ENCODE peak calls at places on chromosome 9, in four cellular contexts. X, E, D and B are unnamed samples.

GRCh38 chr9:83537331-83538171 is 650 bp downstream of the FRMD3 start:
- DNase-seq in X (no peak), E (no peak), D (no peak), B (no peak)

GRCh38 chr9:99120256-99120655 is 15.3 kb downstream of the TGFBR1 start:
- DNase-seq in X (no peak), E (no peak), D (no peak), B (no peak)

GRCh38 chr9:125203259-125203658 is 2.9 kb downstream of the RABEPK start:
- DNase-seq in X (no peak), E (peak), D (no peak), B (no peak)

GRCh38 chr9:101736723-101737122 is 1.7 kb downstream of the GRIN3A start:
- DNase-seq in X (peak), E (no peak), D (no peak), B (no peak)

GRCh38 chr9:95057121-95057520 is 260.4 kb downstream of the FANCC start:
- DNase-seq in X (no peak), E (no peak), D (no peak), B (no peak)

GRCh38 chr9:15377625-15378252 is 44.9 kb upstream of the SNAPC3 start:
- DNase-seq in X (no peak), E (no peak), D (no peak), B (no peak)

GRCh38 chr9:76561887-76562286 is 102.9 kb downstream of the GCNT1 start:
- DNase-seq in X (no peak), E (no peak), D (no peak), B (no peak)

GRCh38 chr9:69674112-69674511 is 1.9 kb upstream of the APBA1 start:
- DNase-seq in X (peak), E (no peak), D (no peak), B (no peak)

GRCh38 chr9:117682955-117683710 is 21.1 kb upstream of the TLR4 start:
- DNase-seq in X (no peak), E (no peak), D (peak), B (no peak)

GRCh38 chr9:134057311-134057665 is 10.5 kb downstream of the BRD3 start:
- DNase-seq in X (no peak), E (no peak), D (no peak), B (no peak)

GRCh38 chr9:70586506-70586905 is 172.0 kb upstream of the KLF9 start:
- DNase-seq in X (no peak), E (no peak), D (no peak), B (no peak)

GRCh38 chr9:132609829-132610228 is 27.4 kb downstream of the BARHL1 start:
- DNase-seq in X (no peak), E (no peak), D (no peak), B (no peak)

GRCh38 chr9:90967171-90967570 is 165.6 kb downstream of the SYK start:
- DNase-seq in X (no peak), E (no peak), D (no peak), B (no peak)

GRCh38 chr9:3848445-3849114 is 322.8 kb upstream of the RFX3 start:
- DNase-seq in X (peak), E (peak), D (no peak), B (no peak)

GRCh38 chr9:35814106-35814840 is 569 bp downstream of the HINT2 start:
- DNase-seq in X (peak), E (peak), D (no peak), B (peak)
- TF ChIP-seq FOXK2 in X (no peak), E (no peak), D (no peak), B (no peak)

DNA sequence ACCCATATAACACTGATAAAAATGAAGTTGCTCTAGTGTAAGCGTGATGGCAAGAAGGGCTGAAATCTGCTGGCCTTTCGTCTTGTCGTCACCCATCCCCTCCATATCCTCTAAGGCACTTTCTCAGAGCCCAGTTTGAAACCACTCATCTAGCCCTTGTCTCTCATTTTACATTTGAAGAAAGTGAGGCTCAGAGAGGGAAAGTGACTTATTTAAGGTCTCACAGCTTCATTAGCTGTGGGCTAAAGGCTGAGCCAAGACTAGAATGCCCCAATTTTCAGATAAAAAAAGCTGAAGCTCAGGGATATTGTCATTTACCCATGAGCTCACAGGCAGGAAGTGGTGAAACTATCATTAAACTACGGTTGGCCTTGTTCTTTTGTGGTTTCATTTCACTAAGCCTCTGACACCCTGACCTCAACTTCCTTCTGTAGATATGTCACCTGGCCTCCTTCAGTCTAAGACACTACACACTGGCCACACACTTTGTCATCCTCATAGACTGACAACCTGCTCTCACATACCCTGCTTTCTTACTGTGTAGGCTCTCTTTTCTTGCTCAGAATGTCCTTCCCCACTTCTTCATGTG is 176.7 kb upstream of the DMAC1 start:
- DNase-seq in X (no peak), E (no peak), D (peak), B (no peak)
- TF ChIP-seq FOXK2 in X (no peak), E (no peak), D (no peak), B (no peak)

GRCh38 chr9:114671605-114672004 is 10.4 kb downstream of the TEX48 start:
- DNase-seq in X (no peak), E (no peak), D (no peak), B (no peak)
- TF ChIP-seq FOXK2 in X (no peak), E (no peak), D (no peak), B (no peak)

GRCh38 chr9:93640027-93640426 is 63.6 kb downstream of the PHF2 start:
- DNase-seq in X (no peak), E (no peak), D (no peak), B (no peak)

GRCh38 chr9:93644397-93645088 is 68.2 kb downstream of the PHF2 start:
- DNase-seq in X (no peak), E (no peak), D (no peak), B (no peak)

GRCh38 chr9:93645149-93645889 is 68.9 kb downstream of the PHF2 start:
- DNase-seq in X (no peak), E (no peak), D (no peak), B (no peak)

GRCh38 chr9:93645921-93646639 is 69.7 kb downstream of the PHF2 start:
- DNase-seq in X (no peak), E (no peak), D (no peak), B (no peak)

DNA sequence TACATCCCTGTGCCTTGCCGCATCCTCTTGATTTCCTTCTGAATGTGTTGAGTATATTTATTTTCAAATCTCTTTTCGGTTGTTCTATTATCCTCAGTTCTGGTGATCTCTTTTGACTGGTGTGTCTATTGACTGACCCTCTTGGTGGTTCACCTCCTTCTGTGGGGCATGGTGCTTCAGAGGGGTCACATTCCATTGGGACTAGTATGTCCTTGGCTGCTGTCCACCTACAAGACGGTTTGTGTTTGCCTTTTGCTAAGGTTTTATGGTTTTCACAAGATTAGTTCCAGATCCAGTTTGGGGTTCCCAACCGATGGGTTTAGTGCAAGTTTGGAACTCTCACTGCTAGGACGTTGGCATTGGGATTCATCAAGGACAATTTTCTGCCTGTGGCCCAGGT is 66.6 kb downstream of the PHF2 start:
- DNase-seq in X (no peak), E (no peak), D (no peak), B (no peak)
- TF ChIP-seq FOXK2 in X (no peak), E (no peak), D (no peak), B (no peak)

DNA sequence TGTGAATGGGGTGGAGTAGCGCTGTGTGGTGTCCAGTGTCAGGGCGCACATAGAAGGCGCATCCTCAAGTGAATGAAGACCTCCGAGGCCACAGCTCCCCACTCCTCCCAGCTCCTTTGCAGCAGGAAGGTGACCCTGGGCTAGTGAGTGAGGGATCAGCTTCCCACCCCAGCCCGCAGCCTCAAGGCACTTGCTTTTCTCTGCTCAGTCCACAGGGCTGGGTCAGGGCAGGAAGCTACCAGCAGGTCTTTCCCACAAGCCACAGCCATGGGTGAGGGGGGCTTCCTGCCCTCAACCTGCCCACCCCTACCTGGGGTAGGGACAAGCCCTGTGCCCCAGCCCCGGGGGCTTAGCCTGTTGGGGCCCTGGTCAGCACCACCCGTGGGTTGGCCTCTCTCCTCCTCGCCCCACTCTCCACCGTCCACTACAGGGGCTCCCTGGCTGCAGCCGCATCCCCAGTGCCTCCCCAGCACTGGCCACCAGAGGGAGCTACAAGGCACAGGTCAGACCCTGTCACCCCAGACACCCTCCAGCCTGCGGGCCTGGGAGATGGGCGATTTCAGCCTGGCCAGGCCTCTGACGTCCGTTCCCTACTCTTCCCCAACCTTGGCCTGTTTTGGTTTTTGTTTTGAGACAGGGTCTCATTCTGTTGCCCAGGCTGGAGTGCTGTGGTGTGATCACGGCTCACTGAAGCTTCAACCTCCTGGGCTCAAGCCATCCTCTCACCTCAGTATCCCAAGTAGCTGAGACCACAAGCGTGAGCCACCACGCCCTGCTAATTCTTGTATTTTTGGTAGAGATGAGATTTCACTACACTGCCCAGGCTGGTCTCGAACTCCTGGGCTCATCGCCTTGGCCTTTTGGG is 1.3 kb upstream of the ABCA2 start:
- DNase-seq in X (peak), E (peak), D (no peak), B (peak)
- TF ChIP-seq FOXK2 in X (no peak), E (no peak), D (no peak), B (peak)

GRCh38 chr9:121599186-121599871 is 52.1 kb upstream of the DAB2IP start:
- DNase-seq in X (peak), E (peak), D (no peak), B (no peak)

GRCh38 chr9:121599872-121600585 is 51.4 kb upstream of the DAB2IP start:
- DNase-seq in X (peak), E (no peak), D (no peak), B (no peak)

GRCh38 chr9:121597693-121598166 is 53.7 kb upstream of the DAB2IP start:
- DNase-seq in X (no peak), E (no peak), D (no peak), B (no peak)

GRCh38 chr9:121596515-121596914 is 54.9 kb upstream of the DAB2IP start:
- DNase-seq in X (no peak), E (no peak), D (no peak), B (no peak)

DNA sequence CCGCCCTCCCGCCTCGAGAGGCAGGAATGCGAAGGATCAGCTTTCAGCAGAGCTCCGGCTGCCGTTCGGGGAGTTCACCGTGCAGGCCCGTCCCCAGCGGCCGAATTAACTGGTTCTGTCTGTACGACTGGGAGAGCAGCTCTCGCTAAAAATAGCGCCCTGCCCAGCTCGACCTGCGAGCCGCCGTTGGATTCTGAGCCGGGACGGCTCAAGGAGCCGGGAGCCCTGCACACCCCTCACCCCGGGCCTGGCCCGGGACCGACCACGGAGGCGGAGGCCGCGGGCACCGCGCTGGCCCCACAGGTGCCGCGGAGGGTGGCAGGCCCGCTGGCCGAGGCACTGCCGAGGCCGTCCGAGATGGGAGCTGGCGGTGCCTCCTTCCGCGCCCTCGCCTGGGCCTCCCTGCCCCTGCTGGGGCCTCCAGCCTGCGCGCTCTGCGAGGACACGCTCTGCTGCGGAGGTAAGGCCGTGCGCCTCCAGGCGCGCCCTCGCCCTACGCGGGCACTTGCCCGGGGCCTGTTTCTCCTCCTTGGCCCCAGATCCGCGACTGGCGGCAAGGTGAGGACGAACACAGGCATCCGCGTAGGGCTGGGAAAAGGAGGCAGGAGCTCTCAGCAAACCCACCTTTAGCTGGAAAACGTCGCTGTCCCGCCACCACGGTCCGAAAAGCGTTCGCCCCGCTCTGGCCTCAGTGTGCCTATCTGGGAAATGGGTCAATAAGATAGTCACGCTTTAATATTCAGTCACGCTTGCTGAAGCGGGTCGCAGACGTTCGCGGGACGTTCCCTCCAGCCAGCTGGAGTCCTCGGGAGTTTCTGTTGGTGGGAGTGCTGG is 53.0 kb upstream of the DAB2IP start:
- DNase-seq in X (peak), E (no peak), D (no peak), B (no peak)
- TF ChIP-seq FOXK2 in X (no peak), E (no peak), D (no peak), B (no peak)

GRCh38 chr9:37948417-37948980 is 44.6 kb upstream of the SLC25A51 start:
- DNase-seq in X (no peak), E (no peak), D (no peak), B (no peak)

GRCh38 chr9:37947987-37948386 is 44.1 kb upstream of the SLC25A51 start:
- DNase-seq in X (no peak), E (no peak), D (no peak), B (no peak)

GRCh38 chr9:37950561-37950960 is 46.6 kb upstream of the SLC25A51 start:
- DNase-seq in X (no peak), E (no peak), D (no peak), B (no peak)

GRCh38 chr9:37947431-37947830 is 43.5 kb upstream of the SLC25A51 start:
- DNase-seq in X (no peak), E (no peak), D (no peak), B (no peak)

DNA sequence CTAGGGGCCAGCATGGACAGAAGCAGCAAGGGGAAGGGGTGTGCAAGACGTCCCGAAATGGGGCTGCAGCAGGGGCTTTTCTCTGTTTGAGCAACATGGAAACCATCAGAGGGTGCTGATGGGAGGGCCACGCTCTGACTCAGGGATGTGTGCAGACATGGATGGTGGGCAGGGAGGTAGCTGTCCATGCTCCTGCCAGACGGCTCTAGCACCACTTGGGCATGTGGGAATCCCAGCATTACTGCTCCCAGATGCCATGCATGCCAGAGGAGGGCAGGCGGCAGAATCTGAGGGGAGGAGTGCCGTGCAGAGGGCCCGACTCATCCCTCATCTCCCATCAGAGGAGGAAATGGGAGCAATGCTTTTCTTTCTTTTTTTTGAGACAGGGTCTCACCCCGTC is 45.6 kb upstream of the SLC25A51 start:
- DNase-seq in X (no peak), E (no peak), D (no peak), B (no peak)
- TF ChIP-seq FOXK2 in X (no peak), E (no peak), D (no peak), B (no peak)